ENCODE peak calls at places on chromosomes 1 and 21, in five cellular contexts. S, W, H, B and Q are unnamed samples.

GRCh38 chr1:70945676-70946075 is 101.9 kb downstream of the PTGER3 start:
- DNase-seq in S (no peak), W (no peak), H (no peak), B (no peak), Q (no peak)

GRCh38 chr1:198893763-198894444 is 255.1 kb downstream of the PTPRC start:
- DNase-seq in S (no peak), W (no peak), H (no peak), B (no peak), Q (no peak)

GRCh38 chr1:46948629-46949282 is 7.5 kb upstream of the CYP4A11 start:
- DNase-seq in S (no peak), W (no peak), H (no peak), B (no peak), Q (no peak)

GRCh38 chr21:32411366-32412161 is 942 bp upstream of the EVA1C start:
- DNase-seq in S (peak), W (peak), H (peak), B (peak), Q (no peak)

GRCh38 chr1:102858695-102859094 is 249.6 kb downstream of the COL11A1 start:
- DNase-seq in S (no peak), W (no peak), H (no peak), B (no peak), Q (no peak)

GRCh38 chr1:228020686-228021525 is 14.1 kb downstream of the WNT3A start:
- DNase-seq in S (no peak), W (no peak), H (no peak), B (no peak), Q (no peak)

GRCh38 chr1:118097622-118098348 is 87.2 kb downstream of the SPAG17 start:
- DNase-seq in S (peak), W (no peak), H (no peak), B (no peak), Q (no peak)

GRCh38 chr1:173590557-173590956 is 12.3 kb downstream of the SLC9C2 start:
- DNase-seq in S (no peak), W (no peak), H (no peak), B (no peak), Q (no peak)

GRCh38 chr1:206480211-206480610 is 9.9 kb downstream of the IKBKE start:
- DNase-seq in S (no peak), W (no peak), H (no peak), B (no peak), Q (no peak)

GRCh38 chr1:45423907-45424678 is 66.9 kb downstream of the TESK2 start:
- DNase-seq in S (no peak), W (no peak), H (no peak), B (no peak), Q (no peak)

GRCh38 chr1:32872189-32872898 is 1.6 kb upstream of the FNDC5 start:
- DNase-seq in S (peak), W (no peak), H (peak), B (peak), Q (peak)

DNA sequence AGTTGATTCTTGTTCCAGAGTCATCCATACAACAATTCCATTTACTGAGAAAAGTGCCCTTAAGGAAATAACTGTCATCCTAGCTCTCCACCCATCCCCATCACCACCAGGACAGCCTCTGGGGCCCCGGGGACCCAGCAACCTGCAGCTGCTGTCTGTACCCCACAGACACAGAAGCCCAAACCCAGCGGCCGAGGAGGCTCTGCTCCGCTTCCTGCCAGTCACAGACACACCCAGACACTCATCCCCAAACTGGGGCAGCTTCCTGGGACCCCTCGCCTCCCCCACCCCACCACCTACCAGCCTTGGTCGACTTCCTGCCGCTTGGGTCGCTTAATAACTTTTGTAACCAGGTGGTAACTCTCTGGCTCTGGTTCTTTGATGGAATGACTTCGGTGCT is 121.6 kb upstream of the SLC25A33 start:
- DNase-seq in S (no peak), W (no peak), H (no peak), B (no peak), Q (no peak)
- H3K4me3 ChIP-seq in S (no peak), W (no peak), H (no peak), B (no peak), Q (peak)

GRCh38 chr1:51569284-51570062 is 47.4 kb upstream of the OSBPL9 start:
- DNase-seq in S (peak), W (no peak), H (peak), B (no peak), Q (peak)
- TF ChIP-seq CTCF in S (peak), W (no peak), H (peak), B (no peak), Q (no peak)

GRCh38 chr1:54273837-54274192 is 73.8 kb downstream of the MRPL37 start:
- DNase-seq in S (no peak), W (no peak), H (peak), B (peak), Q (no peak)

GRCh38 chr1:54271341-54271740 is 71.4 kb downstream of the MRPL37 start:
- DNase-seq in S (no peak), W (no peak), H (no peak), B (no peak), Q (no peak)

GRCh38 chr1:54272134-54272533 is 72.2 kb downstream of the MRPL37 start:
- DNase-seq in S (no peak), W (no peak), H (no peak), B (no peak), Q (no peak)

GRCh38 chr1:54273092-54273836 is 73.3 kb downstream of the MRPL37 start:
- DNase-seq in S (peak), W (no peak), H (peak), B (peak), Q (no peak)

DNA sequence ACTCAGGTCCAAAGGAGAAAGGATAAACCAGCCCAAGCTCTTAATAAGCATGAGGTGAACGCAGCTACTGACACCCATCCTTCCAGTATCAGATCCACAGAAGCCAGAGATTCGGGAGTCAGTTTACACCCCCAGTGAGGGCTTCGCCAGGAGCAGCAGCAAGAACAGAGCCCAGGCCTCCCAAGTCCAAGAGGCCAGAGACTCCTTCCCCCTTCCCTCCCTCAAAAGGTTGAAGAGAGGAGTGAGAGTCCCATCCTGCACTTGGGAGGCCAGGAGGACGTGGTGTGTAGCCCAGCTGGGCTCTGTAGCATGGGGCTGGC is 72.8 kb downstream of the MRPL37 start:
- DNase-seq in S (peak), W (no peak), H (no peak), B (no peak), Q (no peak)
- H3K4me3 ChIP-seq in S (no peak), W (no peak), H (no peak), B (no peak), Q (no peak)

DNA sequence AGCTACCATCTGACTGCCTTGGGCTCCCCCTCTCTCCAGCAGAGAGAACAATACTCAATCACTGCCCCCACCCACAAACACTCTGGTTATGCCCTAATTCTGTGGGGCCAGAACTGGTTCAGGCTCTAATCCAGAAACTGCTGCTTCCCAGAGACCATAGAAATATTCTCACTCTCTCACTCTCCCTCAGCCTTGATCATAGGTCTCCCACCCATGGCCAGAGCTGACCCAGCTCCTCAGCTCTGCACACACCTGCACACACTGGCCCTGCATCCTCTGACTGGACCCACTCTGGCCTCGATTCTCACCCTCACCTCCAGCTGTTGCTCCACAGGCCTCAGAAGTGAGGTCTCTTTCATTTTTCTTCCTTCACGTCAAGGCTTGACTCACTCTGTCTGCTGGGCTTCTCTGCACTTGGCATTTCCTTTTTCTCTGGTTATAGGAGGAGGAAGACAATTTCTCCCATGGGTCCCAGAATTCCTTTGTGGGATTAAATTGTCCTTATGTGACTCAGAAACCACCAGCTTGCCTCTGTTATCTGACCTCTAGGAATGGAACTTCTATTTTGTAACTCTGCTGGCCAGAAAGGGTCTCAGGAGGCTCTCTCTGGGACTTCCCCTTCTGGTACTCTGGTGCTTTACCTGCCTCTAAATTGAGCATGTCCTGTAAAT is 15.6 kb upstream of the ZMYM6 start:
- DNase-seq in S (peak), W (no peak), H (no peak), B (no peak), Q (no peak)
- TF ChIP-seq CTCF in S (no peak), W (no peak), H (no peak), B (no peak), Q (no peak)

DNA sequence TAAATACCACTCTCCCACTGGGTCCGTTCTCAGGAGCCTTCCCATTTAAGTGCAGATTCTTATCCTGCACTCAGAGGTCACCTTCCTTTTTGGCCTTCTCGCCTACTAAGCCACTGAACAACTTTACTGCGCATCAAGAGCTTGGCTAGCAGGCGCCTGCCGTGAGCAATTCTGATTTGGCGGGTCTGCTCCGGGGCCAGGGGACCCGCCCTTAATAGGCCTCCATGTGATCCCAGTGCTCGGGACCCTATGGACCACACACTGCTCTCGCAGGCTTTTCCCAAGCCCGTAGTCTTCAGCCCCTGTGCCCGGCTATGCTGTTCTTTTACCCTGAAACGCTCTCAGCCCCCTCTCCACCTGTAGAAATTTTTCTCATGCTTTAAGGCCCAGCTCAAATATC is 45.1 kb downstream of the BCL9 start:
- DNase-seq in S (no peak), W (no peak), H (peak), B (no peak), Q (no peak)
- H3K4me3 ChIP-seq in S (no peak), W (no peak), H (peak), B (no peak), Q (no peak)

GRCh38 chr21:37502947-37503346 is 136.4 kb downstream of the DYRK1A start:
- DNase-seq in S (no peak), W (no peak), H (no peak), B (no peak), Q (no peak)

GRCh38 chr21:37498664-37499063 is 132.1 kb downstream of the DYRK1A start:
- DNase-seq in S (no peak), W (no peak), H (peak), B (no peak), Q (no peak)

DNA sequence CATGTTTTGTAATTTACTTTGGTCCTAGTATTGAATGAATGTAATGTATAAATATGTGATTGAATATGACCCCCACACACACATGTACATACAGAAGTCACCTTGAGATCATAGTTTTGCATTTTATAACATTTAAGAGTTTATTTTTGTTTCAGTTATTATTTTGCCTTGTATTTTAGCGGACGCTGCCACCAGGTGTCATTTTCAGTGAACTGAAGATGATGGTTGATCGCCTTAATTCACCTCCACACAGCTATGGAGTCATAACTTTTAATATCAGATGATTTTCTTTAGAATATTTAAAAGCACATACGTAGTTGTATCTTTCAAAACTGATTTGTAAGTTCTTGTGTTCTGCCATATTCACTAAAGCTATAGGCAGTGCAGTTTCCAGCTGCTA is 130.4 kb downstream of the DYRK1A start:
- DNase-seq in S (peak), W (no peak), H (peak), B (no peak), Q (no peak)
- TF ChIP-seq CTCF in S (no peak), W (peak), H (peak), B (no peak), Q (peak)

DNA sequence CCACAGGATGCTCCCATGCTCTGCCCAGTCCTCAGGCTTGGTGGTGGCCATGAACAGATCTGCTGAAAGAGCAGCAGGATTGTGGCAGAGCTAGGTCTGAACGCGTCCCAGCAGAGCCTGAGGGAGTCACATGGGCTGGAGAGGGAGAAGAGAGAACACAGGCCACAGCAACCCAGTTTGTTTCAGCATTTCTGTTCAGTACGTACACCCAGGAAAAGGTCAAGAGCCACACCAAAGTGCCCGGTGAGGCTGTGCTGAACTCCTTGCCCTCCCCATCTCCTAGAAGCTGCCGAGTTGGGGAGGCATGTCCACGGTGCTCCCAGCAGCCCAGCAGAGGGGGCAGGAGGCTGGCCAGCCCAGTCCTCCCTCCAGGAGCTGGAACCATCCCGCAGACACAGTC is 5.5 kb downstream of the PKP1 start:
- DNase-seq in S (no peak), W (no peak), H (no peak), B (no peak), Q (no peak)
- H3K4me3 ChIP-seq in S (no peak), W (peak), H (no peak), B (no peak), Q (no peak)